ENCODE peak calls at places on chromosome 10, in six cellular contexts. F is PC-3, G is right lobe of liver, C is GM23338, I is esophagus muscularis mucosa, H is breast epithelium. Y is an unnamed sample.

GRCh38 chr10:24825551-24825950 is 101.9 kb upstream of the ARHGAP21 start:
- DNase-seq in F (no peak), G (no peak), C (no peak), I (no peak), H (no peak), Y (no peak)

GRCh38 chr10:102605712-102606111 is 38.6 kb upstream of the TRIM8 start:
- DNase-seq in F (peak; percentile 31), G (no peak), C (no peak), I (no peak), H (no peak), Y (no peak)

GRCh38 chr10:125783957-125784356 is 8.3 kb upstream of the MMP21 start:
- DNase-seq in F (no peak), G (no peak), C (no peak), I (no peak), H (no peak), Y (no peak)

GRCh38 chr10:88186335-88186734 is 322.9 kb downstream of the PTEN start:
- DNase-seq in F (no peak), G (no peak), C (no peak), I (no peak), H (no peak), Y (no peak)

GRCh38 chr10:58064714-58065528 is 202.8 kb downstream of the IPMK start:
- DNase-seq in F (peak; percentile 92), G (no peak), C (peak; percentile 74), I (no peak), H (no peak), Y (no peak)

GRCh38 chr10:90674927-90675326 is 182.9 kb downstream of the HTR7 start:
- DNase-seq in F (peak; percentile 81), G (no peak), C (no peak), I (no peak), H (no peak), Y (peak; percentile 75)

GRCh38 chr10:16652154-16652553 is 130.5 kb upstream of the C1QL3 start:
- DNase-seq in F (no peak), G (no peak), C (no peak), I (no peak), H (no peak), Y (no peak)

GRCh38 chr10:26067680-26068079 is 133.7 kb downstream of the MYO3A start:
- DNase-seq in F (no peak), G (no peak), C (no peak), I (no peak), H (no peak), Y (no peak)

GRCh38 chr10:77286851-77287250 is 350.8 kb downstream of the KCNMA1 start:
- DNase-seq in F (no peak), G (no peak), C (no peak), I (no peak), H (no peak), Y (no peak)

GRCh38 chr10:29698766-29699490 is 64.2 kb upstream of the SVIL start:
- DNase-seq in F (no peak), G (no peak), C (no peak), I (no peak), H (no peak), Y (no peak)
- H3K4me1 ChIP-seq in F (no peaks in the 10 kb centered on the region), G (peaks cover 13% of the 10 kb centered on the region), C (no peaks in the 10 kb centered on the region), I (peaks cover 78% of the 10 kb centered on the region), H (peaks cover 3% of the 10 kb centered on the region), Y (no peaks in the 10 kb centered on the region)

GRCh38 chr10:49767752-49768151 is 5.6 kb upstream of the OGDHL start:
- DNase-seq in F (no peak), G (no peak), C (peak; percentile 57), I (no peak), H (no peak), Y (no peak)
- H3K27me3 ChIP-seq in F (peaks cover 72% of the 10 kb centered on the region), G (no peaks in the 10 kb centered on the region), C (peaks cover 59% of the 10 kb centered on the region), I (peaks cover 16% of the 10 kb centered on the region), H (peaks cover 50% of the 10 kb centered on the region), Y (peaks cover 53% of the 10 kb centered on the region)

GRCh38 chr10:11168423-11169100 is 150.9 kb downstream of the CELF2 start:
- DNase-seq in F (no peak), G (no peak), C (no peak), I (no peak), H (no peak), Y (no peak)

GRCh38 chr10:11173062-11173461 is 155.4 kb downstream of the CELF2 start:
- DNase-seq in F (no peak), G (no peak), C (no peak), I (no peak), H (no peak), Y (no peak)

GRCh38 chr10:11167233-11167979 is 149.7 kb downstream of the CELF2 start:
- DNase-seq in F (no peak), G (no peak), C (no peak), I (no peak), H (no peak), Y (no peak)

GRCh38 chr10:11171452-11171851 is 153.8 kb downstream of the CELF2 start:
- DNase-seq in F (no peak), G (no peak), C (no peak), I (no peak), H (no peak), Y (no peak)

GRCh38 chr10:11170993-11171416 is 153.3 kb downstream of the CELF2 start:
- DNase-seq in F (no peak), G (no peak), C (no peak), I (no peak), H (no peak), Y (no peak)
- H3K27ac ChIP-seq in F (no peak overlapping the region), G (peak overlapping the region; percentile 43), C (no peak overlapping the region), I (peak overlapping the region; percentile 35), H (peak overlapping the region; percentile 49), Y (no peak overlapping the region)

GRCh38 chr10:19932806-19933371 is 116.7 kb downstream of the PLXDC2 start:
- DNase-seq in F (no peak), G (no peak), C (no peak), I (no peak), H (no peak), Y (no peak)

GRCh38 chr10:19935106-19935505 is 118.9 kb downstream of the PLXDC2 start:
- DNase-seq in F (no peak), G (no peak), C (no peak), I (no peak), H (no peak), Y (no peak)

GRCh38 chr10:19930936-19931859 is 115.0 kb downstream of the PLXDC2 start:
- DNase-seq in F (peak; percentile 20), G (peak; percentile 41), C (peak; percentile 24), I (no peak), H (no peak), Y (no peak)

GRCh38 chr10:19931886-19932285 is 115.7 kb downstream of the PLXDC2 start:
- DNase-seq in F (no peak), G (no peak), C (no peak), I (no peak), H (no peak), Y (no peak)

DNA sequence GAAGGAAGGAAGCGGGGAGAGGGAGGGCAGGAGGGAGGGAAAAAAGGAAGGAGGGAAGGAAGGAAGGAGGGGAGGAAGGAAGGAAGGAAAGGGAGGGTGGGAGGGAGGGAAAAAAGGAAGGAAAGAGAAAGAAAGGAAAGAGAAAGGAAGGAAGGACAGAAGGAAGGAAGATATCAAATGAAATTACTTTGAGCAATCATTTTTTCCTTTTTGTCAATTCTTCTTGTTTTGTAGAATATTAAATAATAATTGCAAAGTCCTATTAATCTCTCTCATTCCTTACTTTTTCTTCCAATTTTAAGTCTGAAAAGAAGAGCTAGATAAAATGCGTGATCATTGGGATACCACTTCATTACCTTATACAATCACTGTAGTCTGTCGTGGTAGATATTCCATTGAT is 117.5 kb downstream of the PLXDC2 start:
- DNase-seq in F (no peak), G (no peak), C (no peak), I (no peak), H (no peak), Y (no peak)
- H3K4me1 ChIP-seq in F (no peaks in the 10 kb centered on the region), G (peaks cover 42% of the 10 kb centered on the region), C (peaks cover 16% of the 10 kb centered on the region), I (peaks cover 37% of the 10 kb centered on the region), H (peaks cover 7% of the 10 kb centered on the region), Y (peaks cover 28% of the 10 kb centered on the region)

DNA sequence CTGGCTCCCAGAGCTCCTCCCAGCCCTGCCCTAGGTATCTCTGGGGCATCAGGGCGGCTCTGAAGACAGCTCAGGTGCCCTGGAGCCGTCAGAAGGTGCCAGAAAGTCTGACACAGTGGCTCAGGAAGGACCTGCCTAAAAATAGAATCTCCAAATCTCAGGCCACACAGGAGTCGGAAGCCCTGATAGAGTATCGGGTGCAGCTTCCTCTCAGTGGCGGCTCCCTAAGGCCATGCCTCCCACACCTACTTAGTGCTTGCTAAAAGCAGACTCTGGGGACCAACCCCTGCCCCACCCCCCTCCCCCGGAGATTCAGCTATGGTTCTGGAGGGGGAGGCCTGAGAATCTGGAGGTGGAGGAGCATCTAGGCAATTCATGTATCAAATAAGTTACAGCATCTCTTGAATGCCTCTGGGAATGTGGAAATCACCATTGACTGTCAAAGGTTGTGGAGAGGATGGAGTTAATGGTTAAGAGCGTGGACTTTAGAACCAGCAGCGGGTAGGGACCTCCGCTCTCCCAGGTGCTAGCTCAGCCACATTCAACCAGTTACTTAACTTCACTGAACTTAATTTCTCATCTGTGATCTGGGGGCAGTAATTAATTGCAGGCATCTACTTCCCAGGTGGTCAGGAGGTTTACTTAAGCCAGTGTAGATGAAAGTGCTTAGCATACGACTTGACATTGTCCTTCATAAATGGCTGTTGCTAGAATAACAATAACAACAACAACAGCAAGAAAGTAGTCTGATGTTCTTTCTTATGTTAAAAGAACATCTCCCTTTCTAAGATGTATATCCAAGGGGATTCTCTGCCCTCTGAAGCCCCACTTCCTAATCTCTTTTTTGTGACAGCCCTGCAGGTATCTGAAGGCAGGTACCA is 38.6 kb upstream of the MXI1 start:
- DNase-seq in F (no peak), G (no peak), C (peak; percentile 87), I (peak; percentile 87), H (no peak), Y (no peak)
- H3K27me3 ChIP-seq in F (no peaks in the 10 kb centered on the region), G (no peaks in the 10 kb centered on the region), C (peaks cover 96% of the 10 kb centered on the region), I (no peaks in the 10 kb centered on the region), H (peaks cover 8% of the 10 kb centered on the region), Y (no peaks in the 10 kb centered on the region)